ENCODE peak calls at places on chromosomes 13 and 19, in five cellular contexts. One of them, this sample, is unnamed.

GRCh38 chr13:57409121-57409520 is 222.4 kb upstream of the PCDH17 start:
- DNase-seq in midbrain: peak
- DNase-seq in fibroblast of lung: no peak
- DNase-seq in RWPE1: no peak
- DNase-seq in endothelial cell: no peak
- DNase-seq in this sample: no peak

GRCh38 chr13:114142640-114143490 is 10.4 kb upstream of the RASA3 start:
- DNase-seq in midbrain: no peak
- DNase-seq in fibroblast of lung: no peak
- DNase-seq in RWPE1: no peak
- DNase-seq in endothelial cell: no peak
- DNase-seq in this sample: no peak

GRCh38 chr13:113486698-113487097 is 3.8 kb downstream of the DCUN1D2 start:
- DNase-seq in midbrain: no peak
- DNase-seq in fibroblast of lung: no peak
- DNase-seq in RWPE1: no peak
- DNase-seq in endothelial cell: no peak
- DNase-seq in this sample: no peak

GRCh38 chr13:61128850-61129645 is 286.6 kb downstream of the PCDH20 start:
- DNase-seq in midbrain: peak
- DNase-seq in fibroblast of lung: peak
- DNase-seq in RWPE1: no peak
- DNase-seq in endothelial cell: no peak
- DNase-seq in this sample: no peak

GRCh38 chr19:524062-524674 is 7.4 kb upstream of the CDC34 start:
- DNase-seq in midbrain: no peak
- DNase-seq in fibroblast of lung: no peak
- DNase-seq in RWPE1: no peak
- DNase-seq in endothelial cell: no peak
- DNase-seq in this sample: no peak

GRCh38 chr19:18308051-18308947 is 14.6 kb downstream of the LSM4 start:
- DNase-seq in midbrain: no peak
- DNase-seq in fibroblast of lung: no peak
- DNase-seq in RWPE1: no peak
- DNase-seq in endothelial cell: no peak
- DNase-seq in this sample: no peak

GRCh38 chr19:58552655-58553054 is 2.2 kb downstream of the CHMP2A start:
- DNase-seq in midbrain: no peak
- DNase-seq in fibroblast of lung: no peak
- DNase-seq in RWPE1: no peak
- DNase-seq in endothelial cell: no peak
- DNase-seq in this sample: no peak

GRCh38 chr13:50133277-50133953 is 118.2 kb downstream of the KCNRG start:
- DNase-seq in midbrain: no peak
- DNase-seq in fibroblast of lung: no peak
- DNase-seq in RWPE1: no peak
- DNase-seq in endothelial cell: no peak
- DNase-seq in this sample: no peak

GRCh38 chr19:38893341-38893771 is 6.1 kb downstream of the SIRT2 start:
- DNase-seq in midbrain: no peak
- DNase-seq in fibroblast of lung: no peak
- DNase-seq in RWPE1: no peak
- DNase-seq in endothelial cell: no peak
- DNase-seq in this sample: no peak

GRCh38 chr19:3163230-3163886 is 15.2 kb upstream of the S1PR4 start:
- DNase-seq in midbrain: peak
- DNase-seq in fibroblast of lung: peak
- DNase-seq in RWPE1: peak
- DNase-seq in endothelial cell: peak
- DNase-seq in this sample: peak

GRCh38 chr13:92463134-92463533 is 763.5 kb upstream of the GPC6 start:
- DNase-seq in midbrain: no peak
- DNase-seq in fibroblast of lung: no peak
- DNase-seq in RWPE1: no peak
- DNase-seq in endothelial cell: no peak
- DNase-seq in this sample: no peak

GRCh38 chr19:2887391-2887914 is 13.3 kb upstream of the ZNF57 start:
- DNase-seq in midbrain: peak
- DNase-seq in fibroblast of lung: peak
- DNase-seq in RWPE1: peak
- DNase-seq in endothelial cell: peak
- DNase-seq in this sample: peak

GRCh38 chr13:46817081-46817480 is 20.1 kb upstream of the ESD start:
- DNase-seq in midbrain: no peak
- DNase-seq in fibroblast of lung: no peak
- DNase-seq in RWPE1: no peak
- DNase-seq in endothelial cell: no peak
- DNase-seq in this sample: peak

This sample was measured in choroid plexus epithelial cell.